ENCODE peak calls at places on chromosome 6, in four cellular contexts. One of them, this sample, is unnamed.
A peak's percentile ranks its signal among the peaks of the same experiment; 100 is the strongest.

GRCh38 chr6:156396791-156397418 is 380.3 kb upstream of the ARID1B start:
- DNase-seq in KG1: no peak
- DNase-seq in body of pancreas: no peak
- DNase-seq in NCI-H82: no peak
- DNase-seq in this sample: no peak

GRCh38 chr6:43809417-43810305 is 39.6 kb downstream of the VEGFA start:
- DNase-seq in NCI-H82: peak; percentile 85
- DNase-seq in body of pancreas: peak; percentile 79
- DNase-seq in KG1: no peak
- DNase-seq in this sample: no peak

GRCh38 chr6:36373368-36374009 is 14.0 kb downstream of the ETV7 start:
- DNase-seq in NCI-H82: no peak
- DNase-seq in KG1: no peak
- DNase-seq in body of pancreas: no peak
- DNase-seq in this sample: no peak

GRCh38 chr6:46796842-46797241 is 3.7 kb downstream of the MEP1A start:
- DNase-seq in NCI-H82: peak; percentile 4
- DNase-seq in KG1: no peak
- DNase-seq in body of pancreas: no peak
- DNase-seq in this sample: no peak

GRCh38 chr6:51885957-51886356 is 201.5 kb downstream of the PKHD1 start:
- DNase-seq in body of pancreas: no peak
- DNase-seq in KG1: no peak
- DNase-seq in NCI-H82: no peak
- DNase-seq in this sample: no peak

GRCh38 chr6:1346101-1346500 is 34.2 kb downstream of the FOXQ1 start:
- DNase-seq in KG1: no peak
- DNase-seq in body of pancreas: no peak
- DNase-seq in NCI-H82: no peak
- DNase-seq in this sample: no peak

GRCh38 chr6:13156381-13156780 is 172.0 kb downstream of the TBC1D7 start:
- DNase-seq in body of pancreas: no peak
- DNase-seq in KG1: no peak
- DNase-seq in NCI-H82: no peak
- DNase-seq in this sample: no peak

GRCh38 chr6:8245736-8246135 is 143.4 kb upstream of the EEF1E1 start:
- DNase-seq in NCI-H82: no peak
- DNase-seq in KG1: no peak
- DNase-seq in body of pancreas: no peak
- DNase-seq in this sample: no peak